ENCODE peak calls at places on chromosomes 5 and 9, in four cellular contexts. O, R, Y and V are unnamed samples.

GRCh38 chr5:132416306-132417009 is 46.9 kb downstream of the SLC22A5 start:
- DNase-seq in Y (no peak), R (no peak), O (peak; percentile 60), V (no peak)

GRCh38 chr9:100408541-100409175 is 18.3 kb upstream of the MSANTD3 start:
- DNase-seq in O (no peak), R (peak; percentile 65), Y (no peak), V (no peak)

GRCh38 chr9:127694890-127695735 is 11.7 kb upstream of the CFAP157 start:
- DNase-seq in Y (no peak), R (no peak), O (no peak), V (no peak)

GRCh38 chr5:78405820-78406750 is 45.7 kb downstream of the SCAMP1 start:
- DNase-seq in O (no peak), Y (no peak), R (no peak), V (no peak)

GRCh38 chr9:70625078-70625477 is 210.6 kb upstream of the KLF9 start:
- DNase-seq in O (no peak), Y (no peak), R (no peak), V (no peak)

GRCh38 chr9:20606637-20607036 is 15.7 kb downstream of the MLLT3 start:
- DNase-seq in R (no peak), Y (no peak), O (peak; percentile 65), V (no peak)

GRCh38 chr5:62538017-62538942 is 40.3 kb upstream of the LRRC70 start:
- DNase-seq in Y (no peak), R (no peak), O (no peak), V (no peak)

GRCh38 chr9:1261879-1262278 is 211.7 kb downstream of the DMRT2 start:
- DNase-seq in R (no peak), O (no peak), Y (no peak), V (no peak)

GRCh38 chr9:110356639-110357038 is 19.0 kb upstream of the TXNDC8 start:
- DNase-seq in R (no peak), Y (no peak), O (no peak), V (no peak)

GRCh38 chr5:80098951-80099350 is 63.8 kb downstream of the THBS4 start:
- DNase-seq in R (no peak), Y (no peak), O (no peak), V (no peak)

GRCh38 chr5:63563008-63563917 is 399.0 kb downstream of the HTR1A start:
- DNase-seq in Y (peak; percentile 41), O (no peak), R (no peak), V (no peak)

GRCh38 chr5:173735171-173735570 is 118.7 kb upstream of the BOD1 start:
- DNase-seq in Y (no peak), O (no peak), R (no peak), V (no peak)

GRCh38 chr9:131591845-131592208 is 46.5 kb downstream of the PRRT1B start:
- DNase-seq in Y (no peak), R (no peak), O (no peak), V (no peak)

GRCh38 chr5:142356318-142356715 is 31.5 kb upstream of the SPRY4 start:
- DNase-seq in Y (no peak), O (peak; percentile 51), R (peak; percentile 63), V (no peak)

GRCh38 chr5:136089804-136090203 is 42.8 kb upstream of the SMAD5 start:
- DNase-seq in O (peak; percentile 68), R (no peak), Y (no peak), V (peak; percentile 28)

GRCh38 chr5:151812757-151813309 is 41.1 kb downstream of the G3BP1 start:
- DNase-seq in Y (no peak), R (no peak), O (no peak), V (no peak)

GRCh38 chr9:21070171-21070571 is 7.6 kb downstream of the IFNB1 start:
- DNase-seq in R (peak; percentile 60), Y (no peak), O (peak; percentile 80), V (no peak)

GRCh38 chr5:150431574-150431973 is 18.0 kb downstream of the RPS14 start:
- DNase-seq in R (no peak), Y (no peak), O (no peak), V (no peak)

GRCh38 chr5:150431048-150431447 is 18.3 kb upstream of the CD74 start:
- DNase-seq in Y (peak; percentile 75), O (no peak), R (no peak), V (no peak)

GRCh38 chr5:150428978-150429377 is 16.3 kb upstream of the CD74 start:
- DNase-seq in O (no peak), R (no peak), Y (no peak), V (no peak)

GRCh38 chr5:150429410-150429873 is 16.7 kb upstream of the CD74 start:
- DNase-seq in R (no peak), Y (no peak), O (no peak), V (no peak)

DNA sequence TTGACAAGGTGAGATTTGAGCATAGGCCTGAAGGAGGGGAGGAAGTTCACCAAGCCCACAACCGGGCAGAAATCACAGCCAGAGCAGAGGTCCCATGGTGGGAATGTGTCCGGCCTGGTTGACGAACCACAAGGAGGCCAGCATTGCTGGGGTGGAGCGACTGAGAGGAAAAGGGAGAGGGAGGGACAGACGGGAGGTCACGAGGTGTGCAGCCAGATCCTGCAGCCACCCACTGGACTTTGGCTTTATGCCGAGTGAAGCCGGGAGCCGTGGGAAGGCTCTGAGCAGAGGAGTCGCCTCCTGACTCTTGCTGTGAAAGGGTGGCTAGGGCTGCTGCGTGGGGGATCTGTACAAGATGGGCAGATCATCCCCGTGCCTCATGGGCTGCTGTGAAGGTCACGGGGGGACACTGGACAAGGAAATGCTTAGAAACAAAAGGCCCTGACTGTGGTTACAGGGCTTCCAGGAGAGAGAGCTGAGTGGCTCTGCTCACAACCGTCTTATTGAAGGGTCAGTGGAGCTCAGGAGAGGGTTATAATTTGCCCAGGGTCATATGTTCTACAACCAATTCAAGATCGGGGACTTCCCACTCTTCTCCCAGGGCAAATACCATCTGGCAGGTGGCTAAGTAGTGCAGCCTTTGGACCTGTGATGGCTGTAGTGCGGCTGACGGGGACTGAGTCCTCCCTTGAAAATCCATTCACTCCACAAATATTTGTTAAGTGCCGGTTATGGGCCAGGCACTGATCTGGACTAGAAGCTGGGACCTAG is 15.6 kb upstream of the CD74 start:
- DNase-seq in O (peak; percentile 74), Y (peak; percentile 85), R (no peak), V (no peak)
- TF ChIP-seq POLR2AphosphoS5 in O (no peak), Y (no peak), R (no peak), V (no peak)

DNA sequence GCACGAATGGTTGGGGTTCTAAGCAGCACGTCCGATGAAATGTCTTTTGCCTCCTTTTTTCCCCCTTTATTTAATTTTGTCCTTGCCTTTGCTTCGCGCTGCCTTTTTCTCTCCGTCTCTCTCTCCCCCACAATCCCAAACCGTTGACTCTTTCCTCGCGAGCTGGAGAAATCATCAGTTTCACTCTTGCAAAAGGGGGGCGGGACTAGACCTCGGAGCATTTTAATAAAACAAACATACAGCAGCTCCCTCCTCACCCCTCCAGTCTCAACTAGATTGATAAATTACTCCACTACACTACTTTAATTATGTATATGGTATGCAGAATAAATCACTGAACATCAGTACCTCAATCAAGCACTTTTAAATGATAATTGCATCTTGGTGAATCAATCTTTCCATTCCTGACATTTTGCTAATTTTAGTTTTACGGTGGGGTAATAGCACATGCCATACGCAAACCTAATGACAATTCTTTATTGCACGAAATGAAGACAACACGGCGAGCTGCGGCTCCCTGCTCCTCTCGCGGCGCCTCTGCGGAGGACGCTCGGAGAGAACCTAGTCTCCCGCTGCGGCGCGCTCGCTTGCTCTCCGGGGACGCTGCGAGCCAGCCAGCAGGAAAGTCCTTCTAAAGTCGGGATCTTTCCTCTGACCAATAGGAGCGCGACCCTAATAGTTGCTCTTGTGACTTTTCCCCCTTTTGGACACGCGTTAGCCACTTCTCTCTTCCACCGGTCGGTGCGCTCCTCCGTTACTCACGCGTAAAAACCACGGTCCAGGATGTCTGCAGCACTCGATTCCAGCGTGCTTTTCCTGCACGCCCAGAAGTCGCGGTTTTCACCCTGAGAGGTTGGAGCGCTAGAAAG is 816 bp upstream of the MEF2C start:
- DNase-seq in R (no peak), O (peak; percentile 93), Y (peak; percentile 91), V (no peak)
- TF ChIP-seq POLR2AphosphoS5 in R (no peak), O (peak; percentile 83), Y (peak; percentile 78), V (peak; percentile 90)

GRCh38 chr9:93036887-93037475 is 21.5 kb upstream of the SUSD3 start:
- DNase-seq in R (no peak), Y (peak; percentile 76), O (no peak), V (no peak)

GRCh38 chr9:93035821-93036351 is 22.6 kb upstream of the SUSD3 start:
- DNase-seq in Y (no peak), O (no peak), R (no peak), V (no peak)

GRCh38 chr9:93039456-93039855 is 19.0 kb upstream of the SUSD3 start:
- DNase-seq in Y (no peak), R (no peak), O (no peak), V (no peak)

GRCh38 chr9:93038918-93039317 is 19.6 kb upstream of the SUSD3 start:
- DNase-seq in R (no peak), Y (no peak), O (no peak), V (no peak)

GRCh38 chr9:93037476-93037971 is 21.0 kb upstream of the SUSD3 start:
- DNase-seq in Y (peak; percentile 81), R (no peak), O (no peak), V (no peak)
- TF ChIP-seq POLR2AphosphoS5 in Y (no peak), R (no peak), O (no peak), V (no peak)

GRCh38 chr9:130294664-130295063 is 29.1 kb downstream of the HMCN2 start:
- DNase-seq in O (no peak), Y (no peak), R (no peak), V (no peak)

GRCh38 chr9:130290353-130291181 is 25.0 kb downstream of the HMCN2 start:
- DNase-seq in O (peak; percentile 96), Y (no peak), R (no peak), V (no peak)

GRCh38 chr9:130291474-130291873 is 25.9 kb downstream of the HMCN2 start:
- DNase-seq in O (no peak), R (no peak), Y (no peak), V (no peak)

GRCh38 chr9:130289711-130290241 is 24.2 kb downstream of the HMCN2 start:
- DNase-seq in O (peak; percentile 81), Y (no peak), R (no peak), V (no peak)

GRCh38 chr9:130292104-130292503 is 26.5 kb downstream of the HMCN2 start:
- DNase-seq in R (no peak), O (peak; percentile 84), Y (no peak), V (no peak)
- TF ChIP-seq POLR2AphosphoS5 in R (no peak), O (peak; percentile 63), Y (no peak), V (peak; percentile 30)

GRCh38 chr9:88364706-88365105 is 23.5 kb upstream of the SPIN1 start:
- DNase-seq in O (no peak), R (no peak), Y (no peak), V (no peak)

GRCh38 chr9:88355166-88355565 is 33.1 kb upstream of the SPIN1 start:
- DNase-seq in O (no peak), R (no peak), Y (no peak), V (no peak)

DNA sequence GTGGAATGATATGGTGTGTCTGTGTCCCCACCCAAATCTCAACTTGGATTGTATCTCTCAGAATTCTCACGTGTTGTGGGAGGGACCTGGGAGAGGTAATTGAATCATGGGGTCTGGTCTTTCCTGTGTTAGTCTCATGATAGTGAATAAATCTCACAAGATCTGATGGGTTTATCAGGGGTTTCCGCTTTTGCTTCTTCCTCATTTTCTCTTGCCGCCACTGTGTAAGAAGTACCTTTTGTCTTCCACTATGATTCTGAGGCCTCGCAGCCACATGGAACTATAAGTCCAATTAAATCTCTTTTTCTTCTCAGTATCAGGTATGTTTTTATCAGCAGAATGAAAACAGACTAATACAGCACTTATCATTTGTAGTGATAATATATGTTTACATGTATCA is 29.5 kb upstream of the SPIN1 start:
- DNase-seq in R (no peak), Y (no peak), O (no peak), V (no peak)
- TF ChIP-seq POLR2AphosphoS5 in R (no peak), Y (no peak), O (no peak), V (no peak)

GRCh38 chr9:121362813-121363585 is 7.1 kb downstream of the STOM start:
- DNase-seq in Y (no peak), R (no peak), O (no peak), V (no peak)
- TF ChIP-seq POLR2AphosphoS5 in Y (no peak), R (no peak), O (peak; percentile 31), V (peak; percentile 81)